ENCODE peak calls at places on chromosomes 1 and 21, in five cellular contexts. One of them, this sample, is unnamed.

GRCh38 chr1:205319081-205320018 is 2.2 kb downstream of the NUAK2 start:
- DNase-seq in cardiac muscle cell: peak; percentile 92
- DNase-seq in dorsolateral prefrontal cortex: no peak
- DNase-seq in foreskin keratinocyte: peak; percentile 76
- DNase-seq in stomach: peak; percentile 94
- DNase-seq in this sample: no peak

GRCh38 chr1:119771016-119771415 is 2.3 kb upstream of the HMGCS2 start:
- DNase-seq in cardiac muscle cell: peak; percentile 43
- DNase-seq in dorsolateral prefrontal cortex: no peak
- DNase-seq in foreskin keratinocyte: no peak
- DNase-seq in stomach: no peak
- DNase-seq in this sample: peak; percentile 60

GRCh38 chr21:18913914-18914313 is 510.3 kb upstream of the TMPRSS15 start:
- DNase-seq in cardiac muscle cell: no peak
- DNase-seq in dorsolateral prefrontal cortex: no peak
- DNase-seq in foreskin keratinocyte: no peak
- DNase-seq in stomach: no peak
- DNase-seq in this sample: no peak

GRCh38 chr1:151994956-151995355 is 1.3 kb upstream of the S100A10 start:
- DNase-seq in cardiac muscle cell: peak; percentile 92
- DNase-seq in dorsolateral prefrontal cortex: no peak
- DNase-seq in foreskin keratinocyte: peak; percentile 96
- DNase-seq in stomach: no peak
- DNase-seq in this sample: peak; percentile 70

GRCh38 chr21:38774152-38774551 is 31.6 kb upstream of the ETS2 start:
- DNase-seq in cardiac muscle cell: peak; percentile 62
- DNase-seq in dorsolateral prefrontal cortex: no peak
- DNase-seq in foreskin keratinocyte: no peak
- DNase-seq in stomach: no peak
- DNase-seq in this sample: no peak

GRCh38 chr1:227883641-227884301 is 64.0 kb downstream of the WNT9A start:
- DNase-seq in cardiac muscle cell: no peak
- DNase-seq in dorsolateral prefrontal cortex: no peak
- DNase-seq in foreskin keratinocyte: no peak
- DNase-seq in stomach: peak; percentile 13
- DNase-seq in this sample: no peak

GRCh38 chr1:43791243-43791642 is 83.9 kb downstream of the ST3GAL3 start:
- DNase-seq in cardiac muscle cell: no peak
- DNase-seq in dorsolateral prefrontal cortex: no peak
- DNase-seq in foreskin keratinocyte: no peak
- DNase-seq in stomach: no peak
- DNase-seq in this sample: no peak

GRCh38 chr1:223670458-223671159 is 5.1 kb upstream of the CAPN8 start:
- DNase-seq in cardiac muscle cell: peak; percentile 56
- DNase-seq in dorsolateral prefrontal cortex: no peak
- DNase-seq in foreskin keratinocyte: peak; percentile 73
- DNase-seq in stomach: peak; percentile 61
- DNase-seq in this sample: peak; percentile 57

GRCh38 chr1:117544509-117545109 is 61.2 kb upstream of the TENT5C start:
- DNase-seq in cardiac muscle cell: no peak
- DNase-seq in dorsolateral prefrontal cortex: no peak
- DNase-seq in foreskin keratinocyte: no peak
- DNase-seq in stomach: no peak
- DNase-seq in this sample: no peak

GRCh38 chr1:27872802-27873665 is 690 bp downstream of the THEMIS2 start:
- DNase-seq in cardiac muscle cell: peak; percentile 16
- DNase-seq in dorsolateral prefrontal cortex: peak; percentile 26
- DNase-seq in foreskin keratinocyte: peak; percentile 22
- DNase-seq in stomach: peak; percentile 26
- DNase-seq in this sample: no peak

GRCh38 chr21:15122241-15122640 is 57.4 kb upstream of the NRIP1 start:
- DNase-seq in cardiac muscle cell: no peak
- DNase-seq in dorsolateral prefrontal cortex: no peak
- DNase-seq in foreskin keratinocyte: no peak
- DNase-seq in stomach: no peak
- DNase-seq in this sample: peak; percentile 52

GRCh38 chr1:226763741-226764264 is 24.7 kb upstream of the ITPKB start:
- DNase-seq in cardiac muscle cell: peak; percentile 79
- DNase-seq in dorsolateral prefrontal cortex: no peak
- DNase-seq in foreskin keratinocyte: peak; percentile 98
- DNase-seq in stomach: no peak
- DNase-seq in this sample: peak; percentile 30

GRCh38 chr1:239058190-239058589 is 328.2 kb upstream of the CHRM3 start:
- DNase-seq in cardiac muscle cell: no peak
- DNase-seq in dorsolateral prefrontal cortex: no peak
- DNase-seq in foreskin keratinocyte: no peak
- DNase-seq in stomach: no peak
- DNase-seq in this sample: no peak

GRCh38 chr1:172460177-172460576 is 16.3 kb upstream of the PIGC start:
- DNase-seq in cardiac muscle cell: no peak
- DNase-seq in dorsolateral prefrontal cortex: no peak
- DNase-seq in foreskin keratinocyte: peak; percentile 71
- DNase-seq in stomach: no peak
- DNase-seq in this sample: no peak

GRCh38 chr1:36351222-36351977 is 28.0 kb upstream of the EVA1B start:
- DNase-seq in cardiac muscle cell: peak; percentile 73
- DNase-seq in dorsolateral prefrontal cortex: no peak
- DNase-seq in foreskin keratinocyte: peak; percentile 93
- DNase-seq in stomach: no peak
- DNase-seq in this sample: peak; percentile 57

DNA sequence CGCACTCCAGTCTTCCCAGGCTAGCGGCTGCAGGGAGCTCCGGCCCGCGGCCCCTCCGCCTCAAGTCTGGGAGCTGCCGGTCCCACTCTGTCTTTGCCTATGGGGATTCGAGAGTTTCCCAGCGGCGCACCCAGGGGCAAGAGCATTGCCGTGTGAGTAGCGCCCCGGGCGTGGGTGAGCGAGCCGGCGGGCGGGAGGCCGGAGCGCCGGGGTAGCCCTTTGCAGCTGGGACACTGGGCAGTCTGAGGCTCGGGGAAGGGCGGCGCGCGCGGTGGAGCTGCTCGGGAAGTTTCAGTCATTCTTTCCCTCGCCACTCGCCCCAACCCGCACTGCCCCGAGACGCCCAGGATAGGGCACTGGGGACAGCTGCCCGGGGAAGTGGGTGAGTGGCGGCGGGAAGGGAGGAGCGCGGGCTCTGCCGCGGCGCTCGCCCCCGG is 521 bp downstream of the SLC35F3 start:
- DNase-seq in cardiac muscle cell: peak; percentile 6
- DNase-seq in dorsolateral prefrontal cortex: no peak
- DNase-seq in foreskin keratinocyte: peak; percentile 43
- DNase-seq in stomach: no peak
- DNase-seq in this sample: no peak
- H3K27ac ChIP-seq in cardiac muscle cell: no peak overlapping the region
- H3K27ac ChIP-seq in dorsolateral prefrontal cortex: peak overlapping the region; percentile 42
- H3K27ac ChIP-seq in foreskin keratinocyte: peak overlapping the region; percentile 48
- H3K27ac ChIP-seq in stomach: no peak overlapping the region
- H3K27ac ChIP-seq in this sample: no peak overlapping the region

DNA sequence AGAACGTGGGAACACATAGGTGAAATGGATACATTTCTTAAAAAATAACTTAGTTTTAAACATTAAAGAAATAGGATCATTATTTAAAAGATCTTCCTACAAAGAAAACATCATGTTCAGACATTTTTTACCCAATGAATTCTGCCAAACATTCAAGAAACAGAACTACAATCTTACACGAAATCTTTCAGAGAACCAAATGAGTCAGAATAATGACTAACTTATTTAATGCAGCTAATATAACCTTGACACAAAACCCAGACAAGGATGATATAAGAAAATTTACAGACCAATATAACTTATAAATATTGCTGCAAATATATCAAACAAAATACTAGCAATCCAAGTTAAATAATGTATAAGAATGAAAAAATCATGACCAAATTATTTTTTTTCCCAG is 220.1 kb upstream of the KCNK2 start:
- DNase-seq in cardiac muscle cell: peak; percentile 4
- DNase-seq in dorsolateral prefrontal cortex: no peak
- DNase-seq in foreskin keratinocyte: peak; percentile 32
- DNase-seq in stomach: no peak
- DNase-seq in this sample: no peak
- H3K27ac ChIP-seq in cardiac muscle cell: no peak overlapping the region
- H3K27ac ChIP-seq in dorsolateral prefrontal cortex: no peak overlapping the region
- H3K27ac ChIP-seq in foreskin keratinocyte: no peak overlapping the region
- H3K27ac ChIP-seq in stomach: no peak overlapping the region
- H3K27ac ChIP-seq in this sample: no peak overlapping the region

DNA sequence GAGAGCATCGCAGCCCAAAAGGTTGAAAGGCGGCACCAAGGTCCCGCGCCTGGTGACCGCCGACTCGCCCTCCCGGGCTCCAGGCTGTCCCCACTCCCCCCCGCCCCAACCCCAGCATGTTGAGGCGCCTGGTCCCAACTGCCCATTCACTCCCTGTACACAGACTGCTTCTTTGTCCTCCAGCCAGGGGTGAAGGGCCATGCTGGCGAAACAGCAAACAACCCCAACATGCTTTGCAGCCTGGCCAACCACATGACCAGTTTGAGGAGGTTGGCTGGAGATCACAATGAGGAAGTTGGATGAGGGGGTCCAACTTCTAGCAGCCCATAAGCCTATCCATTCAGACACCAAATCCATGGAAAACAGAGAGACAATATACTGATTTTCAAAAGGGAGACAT is 13.5 kb downstream of the PDE9A start:
- DNase-seq in cardiac muscle cell: no peak
- DNase-seq in dorsolateral prefrontal cortex: peak; percentile 80
- DNase-seq in foreskin keratinocyte: no peak
- DNase-seq in stomach: no peak
- DNase-seq in this sample: no peak
- H3K27ac ChIP-seq in cardiac muscle cell: no peak overlapping the region
- H3K27ac ChIP-seq in dorsolateral prefrontal cortex: peak overlapping the region; percentile 85
- H3K27ac ChIP-seq in foreskin keratinocyte: no peak overlapping the region
- H3K27ac ChIP-seq in stomach: no peak overlapping the region
- H3K27ac ChIP-seq in this sample: no peak overlapping the region

GRCh38 chr1:7334475-7335035 is 436.5 kb upstream of the VAMP3 start:
- DNase-seq in cardiac muscle cell: peak; percentile 12
- DNase-seq in dorsolateral prefrontal cortex: no peak
- DNase-seq in foreskin keratinocyte: peak; percentile 95
- DNase-seq in stomach: no peak
- DNase-seq in this sample: peak; percentile 83
- H3K27ac ChIP-seq in cardiac muscle cell: peak overlapping the region; percentile 43
- H3K27ac ChIP-seq in dorsolateral prefrontal cortex: no peak overlapping the region
- H3K27ac ChIP-seq in foreskin keratinocyte: peak overlapping the region; percentile 52
- H3K27ac ChIP-seq in stomach: no peak overlapping the region
- H3K27ac ChIP-seq in this sample: peak overlapping the region; percentile 88

DNA sequence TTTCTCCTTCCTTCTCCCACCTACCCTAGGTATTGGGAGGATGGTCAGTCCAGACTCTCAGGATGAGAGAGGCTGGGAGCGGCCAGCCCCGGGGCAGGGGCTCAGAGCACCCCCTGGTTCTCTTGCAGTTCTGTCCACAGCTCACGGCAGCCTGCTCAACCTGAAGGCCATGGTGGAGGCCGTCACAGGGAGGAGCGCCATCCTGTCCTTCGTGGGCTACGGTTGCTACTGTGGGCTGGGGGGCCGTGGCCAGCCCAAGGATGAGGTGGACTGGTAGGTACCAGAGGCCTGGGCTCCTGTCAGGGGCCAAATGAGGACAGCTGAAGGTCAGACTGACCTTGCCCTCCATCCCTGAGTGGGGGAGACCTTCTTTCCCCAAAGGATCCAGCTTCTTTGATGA is 4.2 kb downstream of the PLA2G2F start:
- DNase-seq in cardiac muscle cell: no peak
- DNase-seq in dorsolateral prefrontal cortex: no peak
- DNase-seq in foreskin keratinocyte: no peak
- DNase-seq in stomach: no peak
- DNase-seq in this sample: no peak
- H3K27ac ChIP-seq in cardiac muscle cell: no peak overlapping the region
- H3K27ac ChIP-seq in dorsolateral prefrontal cortex: no peak overlapping the region
- H3K27ac ChIP-seq in foreskin keratinocyte: no peak overlapping the region
- H3K27ac ChIP-seq in stomach: no peak overlapping the region
- H3K27ac ChIP-seq in this sample: no peak overlapping the region

DNA sequence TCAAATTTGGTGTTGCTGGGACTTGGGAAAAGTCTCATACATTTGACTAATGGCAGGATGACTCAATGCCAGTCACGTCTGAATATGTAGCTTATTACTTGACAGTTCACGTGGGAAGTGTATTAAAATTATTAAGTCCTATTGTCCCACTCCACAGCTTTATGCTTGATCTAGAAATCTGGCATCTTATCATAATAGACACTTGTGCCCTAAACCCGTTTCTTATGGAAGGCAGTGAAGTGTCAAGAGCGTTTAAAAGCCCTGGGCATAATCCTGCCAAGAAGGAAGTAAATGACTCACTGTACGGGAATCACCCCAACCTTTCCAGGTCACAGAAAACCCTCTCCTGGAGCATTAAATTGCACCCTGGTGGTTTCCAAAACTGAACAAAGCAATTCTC is 207.4 kb downstream of the APP start:
- DNase-seq in cardiac muscle cell: peak; percentile 56
- DNase-seq in dorsolateral prefrontal cortex: no peak
- DNase-seq in foreskin keratinocyte: peak; percentile 81
- DNase-seq in stomach: no peak
- DNase-seq in this sample: no peak
- H3K27ac ChIP-seq in cardiac muscle cell: no peak overlapping the region
- H3K27ac ChIP-seq in dorsolateral prefrontal cortex: peak overlapping the region; percentile 98
- H3K27ac ChIP-seq in foreskin keratinocyte: peak overlapping the region; percentile 66
- H3K27ac ChIP-seq in stomach: no peak overlapping the region
- H3K27ac ChIP-seq in this sample: no peak overlapping the region

DNA sequence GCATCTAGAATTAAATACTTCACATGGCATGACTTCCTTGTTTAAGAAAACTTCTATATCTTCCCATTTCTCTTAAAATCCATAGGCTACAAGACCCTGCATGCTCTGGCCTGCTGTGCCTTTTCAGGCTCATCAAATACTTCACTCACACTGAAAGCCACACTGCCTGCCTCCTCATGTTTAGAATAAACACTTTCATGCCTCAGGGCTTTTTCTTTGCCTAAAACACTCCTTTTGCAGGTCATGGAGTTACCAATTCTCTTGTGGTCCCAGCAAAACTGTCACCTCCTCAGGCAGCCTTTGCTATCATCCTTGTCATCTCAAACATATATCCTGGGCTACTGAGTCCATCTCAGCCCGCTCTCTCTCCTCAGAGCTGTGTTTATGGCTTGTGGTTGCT is 5.5 kb downstream of the SGIP1 start:
- DNase-seq in cardiac muscle cell: no peak
- DNase-seq in dorsolateral prefrontal cortex: no peak
- DNase-seq in foreskin keratinocyte: peak; percentile 83
- DNase-seq in stomach: no peak
- DNase-seq in this sample: no peak
- H3K27ac ChIP-seq in cardiac muscle cell: no peak overlapping the region
- H3K27ac ChIP-seq in dorsolateral prefrontal cortex: peak overlapping the region; percentile 8
- H3K27ac ChIP-seq in foreskin keratinocyte: no peak overlapping the region
- H3K27ac ChIP-seq in stomach: no peak overlapping the region
- H3K27ac ChIP-seq in this sample: no peak overlapping the region

GRCh38 chr1:87794788-87795614 is 466.3 kb downstream of the LMO4 start:
- DNase-seq in cardiac muscle cell: peak; percentile 67
- DNase-seq in dorsolateral prefrontal cortex: no peak
- DNase-seq in foreskin keratinocyte: peak; percentile 83
- DNase-seq in stomach: no peak
- DNase-seq in this sample: peak; percentile 27
- H3K27ac ChIP-seq in cardiac muscle cell: no peak overlapping the region
- H3K27ac ChIP-seq in dorsolateral prefrontal cortex: no peak overlapping the region
- H3K27ac ChIP-seq in foreskin keratinocyte: no peak overlapping the region
- H3K27ac ChIP-seq in stomach: peak overlapping the region; percentile 76
- H3K27ac ChIP-seq in this sample: no peak overlapping the region